ENCODE peak calls at places on chromosomes 5 and 9, in four cellular contexts. A is GM12878, Q is HepG2, N is K562. D is an unnamed sample.

GRCh38 chr5:41510176-41510831 is at the start of gene PLCXD3:
- DNase-seq in N (no peak), Q (no peak), A (no peak), D (peak; percentile 15)

GRCh38 chr5:134435525-134435924 is 23.8 kb upstream of the CDKN2AIPNL start:
- DNase-seq in Q (no peak), A (no peak), N (no peak), D (peak; percentile 29)

GRCh38 chr5:132498152-132498551 is 7.6 kb upstream of the IRF1 start:
- DNase-seq in N (no peak), A (no peak), Q (no peak), D (peak; percentile 76)

GRCh38 chr5:51392689-51393199 is 9.5 kb downstream of the ISL1 start:
- DNase-seq in Q (no peak), N (no peak), A (no peak), D (no peak)

GRCh38 chr5:38695021-38695961 is 138.8 kb upstream of the LIFR start:
- DNase-seq in N (no peak), A (no peak), Q (no peak), D (no peak)

GRCh38 chr5:157366741-157367684 is 93.0 kb upstream of the NIPAL4 start:
- DNase-seq in Q (peak; percentile 28), A (no peak), N (peak; percentile 19), D (peak; percentile 74)

GRCh38 chr5:111134080-111134479 is 41.9 kb downstream of the WDR36 start:
- DNase-seq in A (no peak), N (no peak), Q (no peak), D (no peak)

GRCh38 chr9:135023389-135023788 is 64.1 kb upstream of the OLFM1 start:
- DNase-seq in Q (no peak), N (no peak), A (no peak), D (no peak)

GRCh38 chr5:17803976-17804375 is 169.7 kb downstream of the TAF11L14 start:
- DNase-seq in Q (no peak), N (no peak), A (no peak), D (no peak)

DNA sequence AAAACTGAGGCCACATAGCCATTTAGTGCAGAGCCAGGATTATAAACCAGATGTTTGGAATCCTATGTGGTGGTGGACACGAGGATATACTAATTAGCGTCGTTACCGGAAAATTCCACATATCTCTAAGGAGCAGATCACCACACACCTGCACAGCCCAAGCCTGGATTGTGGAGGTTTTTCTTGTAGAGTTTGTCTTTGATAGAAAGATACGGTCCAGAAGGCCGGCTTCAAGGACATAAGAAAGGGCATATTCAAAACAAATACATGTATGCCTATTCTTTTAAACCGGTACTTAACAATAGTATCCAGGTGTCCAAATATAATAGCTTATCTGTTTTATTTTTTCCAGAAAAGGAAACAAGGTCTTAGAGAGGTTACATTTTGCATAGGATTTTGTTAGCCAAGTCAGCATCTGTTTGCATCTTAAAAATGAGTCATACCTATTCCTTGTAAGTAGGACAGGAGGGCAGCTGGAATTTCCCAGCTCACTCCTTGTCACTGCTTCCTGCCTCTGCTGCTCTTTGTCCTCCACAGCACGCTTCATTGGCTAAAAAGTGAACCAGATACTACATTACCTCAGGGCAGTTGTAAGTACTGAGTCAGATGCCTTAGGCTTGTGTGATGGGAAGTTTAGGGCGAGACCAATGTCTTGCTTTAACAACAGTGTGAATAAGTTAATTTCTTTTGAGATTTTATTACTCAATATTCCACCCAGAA is 3.6 kb downstream of the TMC1 start:
- DNase-seq in N (no peak), A (peak; percentile 76), Q (no peak), D (peak; percentile 94)
- TF ChIP-seq RAD21 in N (no peak), A (peak; percentile 5), Q (no peak), D (peak; percentile 40)

GRCh38 chr9:112493738-112494137 is 7.1 kb downstream of the KIAA1958 start:
- DNase-seq in N (no peak), A (no peak), Q (no peak), D (no peak)
- TF ChIP-seq CHD4 in N (no peak), A (no peak), Q (no peak), D (no peak)

GRCh38 chr9:114364528-114365041 is 23.2 kb downstream of the AKNA start:
- DNase-seq in Q (no peak), A (no peak), N (no peak), D (no peak)
- TF ChIP-seq RAD21 in Q (no peak), A (no peak), N (no peak), D (no peak)

GRCh38 chr5:67561145-67561932 is 364.7 kb upstream of the CD180 start:
- DNase-seq in Q (no peak), A (no peak), N (no peak), D (no peak)
- TF ChIP-seq CHD4 in Q (no peak), A (no peak), N (no peak), D (no peak)

GRCh38 chr9:106921341-106921899 is 58.5 kb downstream of the ZNF462 start:
- DNase-seq in Q (peak; percentile 8), N (no peak), A (no peak), D (no peak)

GRCh38 chr9:106918825-106919509 is 56.0 kb downstream of the ZNF462 start:
- DNase-seq in Q (no peak), A (no peak), N (no peak), D (no peak)

GRCh38 chr9:106921989-106922388 is 59.0 kb downstream of the ZNF462 start:
- DNase-seq in Q (no peak), N (no peak), A (no peak), D (no peak)

GRCh38 chr9:106920091-106920490 is 57.1 kb downstream of the ZNF462 start:
- DNase-seq in A (no peak), N (no peak), Q (no peak), D (no peak)

DNA sequence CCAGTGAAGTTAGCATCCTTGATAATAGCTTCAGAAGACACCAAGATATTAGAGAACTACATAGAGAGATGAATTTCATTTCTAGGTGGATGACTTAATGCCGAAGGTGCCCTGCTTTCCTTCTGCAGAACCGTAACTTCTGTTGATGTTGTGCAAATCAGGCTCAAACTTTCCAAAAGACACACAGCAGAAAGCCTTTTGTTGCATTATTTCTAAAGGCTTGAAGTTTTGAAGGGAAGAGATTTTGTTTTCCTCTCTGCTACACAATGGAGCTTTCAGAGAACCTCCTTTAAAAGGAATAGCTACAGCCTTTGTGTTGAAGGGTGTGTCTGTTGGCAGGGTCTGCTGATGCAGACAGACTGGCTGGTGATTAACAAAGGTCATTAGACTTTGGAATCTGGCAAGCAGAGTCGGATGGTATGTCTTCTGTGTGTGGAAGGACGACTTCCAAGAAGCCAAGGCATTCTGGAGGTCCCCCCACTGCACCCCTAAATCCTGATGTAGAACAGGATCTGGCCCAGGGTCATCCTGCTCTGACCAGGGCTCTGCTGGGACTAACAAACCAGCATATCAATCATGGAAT is 57.8 kb downstream of the ZNF462 start:
- DNase-seq in Q (peak; percentile 18), A (no peak), N (no peak), D (no peak)
- TF ChIP-seq RAD21 in Q (no peak), A (no peak), N (no peak), D (no peak)

DNA sequence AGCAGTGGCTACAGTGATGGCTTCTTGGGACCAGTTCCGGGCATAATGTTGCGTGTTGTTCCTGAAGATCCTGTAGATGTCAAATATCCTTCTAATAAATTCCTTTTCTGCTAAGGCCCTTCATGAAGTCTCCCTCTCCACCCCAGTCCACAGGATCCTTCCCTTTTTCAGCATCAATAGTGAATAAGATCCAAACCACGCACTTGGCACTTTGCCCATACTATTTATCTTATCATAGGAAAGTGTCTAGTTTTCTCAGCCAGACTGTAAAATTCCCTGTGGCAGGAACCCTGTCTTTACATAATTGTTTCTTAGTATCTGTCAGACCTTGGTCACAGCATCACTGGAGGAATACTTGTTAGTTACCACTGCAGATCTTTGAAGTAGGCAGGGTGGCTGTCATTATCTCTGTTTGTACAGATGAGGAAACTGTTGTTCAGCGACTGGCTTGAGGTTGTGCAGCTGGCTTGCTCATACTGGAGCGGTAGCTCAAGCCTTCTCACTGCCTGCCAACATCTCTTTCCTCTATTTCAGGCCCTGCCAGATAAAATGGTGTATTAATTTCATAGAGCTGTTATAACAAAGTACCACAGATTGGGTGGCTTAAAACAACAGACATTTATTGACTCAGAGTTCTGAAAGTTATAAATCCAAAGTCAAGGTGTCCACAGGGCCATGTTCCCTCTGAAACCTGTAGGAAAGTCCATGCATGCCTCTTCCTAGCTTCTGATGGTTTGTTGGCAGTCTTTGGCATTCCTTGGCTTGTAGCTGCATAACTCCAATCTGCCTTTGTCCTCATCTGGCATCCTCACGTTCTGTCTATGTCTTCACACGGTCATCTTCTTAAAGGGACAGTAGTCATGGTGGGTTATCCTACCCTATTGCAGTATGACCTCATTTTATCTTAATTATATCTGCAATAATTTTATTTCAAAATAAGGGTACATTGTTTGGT is 33.5 kb upstream of the APC start:
- DNase-seq in N (peak; percentile 23), A (no peak), Q (no peak), D (no peak)
- TF ChIP-seq CHD4 in N (no peak), A (no peak), Q (no peak), D (no peak)

GRCh38 chr5:170270670-170271069 is 26.9 kb downstream of the LCP2 start:
- DNase-seq in A (no peak), N (no peak), Q (no peak), D (no peak)

GRCh38 chr5:170275376-170275994 is 22.1 kb downstream of the LCP2 start:
- DNase-seq in N (no peak), Q (no peak), A (no peak), D (no peak)

GRCh38 chr5:170269579-170269978 is 28.0 kb downstream of the LCP2 start:
- DNase-seq in N (no peak), Q (no peak), A (no peak), D (no peak)

GRCh38 chr5:170277953-170278352 is 19.6 kb downstream of the LCP2 start:
- DNase-seq in A (no peak), N (no peak), Q (no peak), D (no peak)

DNA sequence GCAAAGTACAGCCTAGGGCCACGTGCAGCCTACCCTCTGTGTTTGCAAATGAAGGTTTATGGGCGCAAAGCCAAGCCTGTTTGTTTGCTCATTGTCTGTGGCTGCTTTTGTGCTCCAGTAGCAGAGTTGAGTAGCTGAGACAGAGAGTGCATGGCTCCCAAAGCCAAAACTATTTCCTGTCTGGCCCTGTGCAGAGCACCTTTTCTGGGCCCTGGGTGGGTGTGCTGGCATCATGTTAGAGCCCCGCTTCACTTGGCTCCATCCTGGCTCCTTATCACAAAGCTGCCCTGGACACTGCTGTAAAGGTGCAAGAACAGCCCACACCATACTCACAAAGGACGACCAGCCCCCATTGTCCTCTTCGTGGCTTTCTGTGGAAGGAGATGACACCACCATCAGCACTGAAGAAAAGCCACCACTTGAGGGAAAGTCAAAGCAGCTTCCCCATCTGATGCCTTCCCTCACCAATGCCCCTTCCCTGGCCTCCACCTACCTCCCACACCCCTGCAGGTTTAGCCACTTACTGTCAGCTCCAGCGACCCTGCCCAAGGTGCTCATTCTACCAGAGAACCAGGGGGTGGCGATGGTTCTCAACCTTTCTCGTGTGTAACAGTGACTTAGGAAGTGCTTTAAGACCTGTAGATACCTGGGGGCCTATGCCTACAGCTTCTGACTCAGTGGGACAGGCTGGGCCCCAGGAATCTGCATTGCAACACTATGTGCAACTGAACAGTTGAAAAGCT is 23.4 kb downstream of the LCP2 start:
- DNase-seq in A (no peak), Q (no peak), N (no peak), D (peak; percentile 27)
- TF ChIP-seq RAD21 in A (peak; percentile 69), Q (no peak), N (peak; percentile 73), D (peak; percentile 30)

GRCh38 chr5:117657591-117657990 is 1083.0 kb upstream of the SEMA6A start:
- DNase-seq in Q (no peak), N (no peak), A (no peak), D (no peak)

GRCh38 chr5:117652001-117652639 is 1077.5 kb upstream of the SEMA6A start:
- DNase-seq in N (no peak), Q (no peak), A (no peak), D (no peak)

GRCh38 chr5:117652640-117653280 is 1078.1 kb upstream of the SEMA6A start:
- DNase-seq in A (no peak), Q (no peak), N (no peak), D (no peak)
- TF ChIP-seq CHD4 in A (no peak), Q (no peak), N (no peak), D (no peak)